ENCODE peak calls at places on chromosomes 6 and 20, in five cellular contexts. N is GM03348; D is non-pigmented ciliary epithelial cell; H is psoas muscle; V is activated naive CD4-positive, alpha-beta T cell treated with Interleukin-2 at 50 U/mL for 16 hours. P is an unnamed sample.

GRCh38 chr6:79536615-79536968 is 638 bp downstream of the LCA5 start:
- DNase-seq in N (peak), V (no peak), D (no peak), H (peak), P (peak)

GRCh38 chr6:63673692-63674091 is 38.1 kb downstream of the PHF3 start:
- DNase-seq in N (no peak), H (no peak), V (no peak), D (no peak), P (no peak)

GRCh38 chr6:16767765-16768514 is 6.7 kb upstream of the ATXN1 start:
- DNase-seq in V (no peak), D (no peak), N (no peak), H (no peak), P (no peak)

GRCh38 chr6:144405173-144405572 is 120.0 kb downstream of the UTRN start:
- DNase-seq in D (no peak), N (no peak), V (no peak), H (no peak), P (no peak)

GRCh38 chr6:64477311-64477850 is 841.8 kb downstream of the PHF3 start:
- DNase-seq in N (no peak), D (no peak), V (no peak), H (no peak), P (no peak)

GRCh38 chr6:131946992-131947955 is 3.9 kb downstream of the CCN2 start:
- DNase-seq in H (no peak), N (peak), D (no peak), V (no peak), P (no peak)

GRCh38 chr20:45861157-45862075 is 4.0 kb downstream of the ZSWIM3 start:
- DNase-seq in N (no peak), D (no peak), H (no peak), V (no peak), P (no peak)

GRCh38 chr6:157541618-157542404 is 160.8 kb downstream of the ZDHHC14 start:
- DNase-seq in H (no peak), V (no peak), N (no peak), D (no peak), P (no peak)

GRCh38 chr6:1190361-1190760 is 121.5 kb upstream of the FOXQ1 start:
- DNase-seq in D (peak), V (no peak), H (no peak), N (peak), P (no peak)

GRCh38 chr6:4362306-4362705 is 226.9 kb upstream of the ECI2 start:
- DNase-seq in D (no peak), H (no peak), N (no peak), V (no peak), P (no peak)

GRCh38 chr6:150006961-150007464 is 18.3 kb downstream of the RAET1L start:
- DNase-seq in V (peak), N (peak), H (no peak), D (no peak), P (peak)

GRCh38 chr20:34516874-34517542 is 786 bp downstream of the DYNLRB1 start:
- DNase-seq in D (no peak), V (peak), N (peak), H (no peak), P (peak)

GRCh38 chr20:58810116-58810878 is 40.4 kb downstream of the GNAS-AS1 start:
- DNase-seq in H (no peak), D (no peak), N (peak), V (no peak), P (no peak)

GRCh38 chr6:30544666-30545272 is 11.5 kb downstream of the GNL1 start:
- DNase-seq in D (no peak), H (no peak), V (no peak), N (peak), P (peak)

GRCh38 chr6:72943699-72944098 is 281.6 kb downstream of the KHDC1L start:
- DNase-seq in V (no peak), H (no peak), D (no peak), N (no peak), P (no peak)

GRCh38 chr20:49267327-49267726 is 10.5 kb downstream of the ZNFX1 start:
- DNase-seq in D (no peak), V (no peak), N (no peak), H (no peak), P (no peak)

GRCh38 chr6:136415351-136416005 is 125.8 kb upstream of the BCLAF1 start:
- DNase-seq in V (no peak), D (no peak), N (no peak), H (no peak), P (no peak)

GRCh38 chr6:1416191-1416764 is 26.9 kb downstream of the FOXF2 start:
- DNase-seq in V (no peak), H (no peak), D (no peak), N (no peak), P (no peak)

GRCh38 chr6:56866917-56867522 is 87.9 kb upstream of the BEND6 start:
- DNase-seq in D (no peak), V (no peak), H (no peak), N (no peak), P (no peak)

GRCh38 chr6:158457616-158458278 is 102.1 kb upstream of the TMEM181 start:
- DNase-seq in V (no peak), H (no peak), N (no peak), D (no peak), P (no peak)

GRCh38 chr20:57399587-57400261 is 8.5 kb downstream of the RBM38 start:
- DNase-seq in N (no peak), V (peak), D (no peak), H (peak), P (peak)

GRCh38 chr20:4645621-4646020 is 76.1 kb upstream of the PRND start:
- DNase-seq in D (no peak), H (no peak), V (no peak), N (no peak), P (no peak)

GRCh38 chr6:150334790-150335783 is 33.7 kb upstream of the IYD start:
- DNase-seq in H (no peak), V (peak), N (peak), D (peak), P (peak)

GRCh38 chr20:45501600-45501999 is 13.8 kb downstream of the SPINT3 start:
- DNase-seq in N (no peak), D (no peak), H (no peak), V (no peak), P (no peak)

GRCh38 chr6:104957301-104958177 is 632 bp downstream of the LIN28B start:
- DNase-seq in H (no peak), N (no peak), V (no peak), D (no peak), P (no peak)

GRCh38 chr6:122609881-122610689 is at the start of gene PKIB:
- DNase-seq in D (no peak), V (peak), N (peak), H (peak), P (peak)

GRCh38 chr20:50339196-50339901 is 148.7 kb downstream of the CEBPB start:
- DNase-seq in H (no peak), D (no peak), V (peak), N (peak), P (peak)

GRCh38 chr6:79570129-79570801 is 33.0 kb upstream of the LCA5 start:
- DNase-seq in D (peak), H (no peak), V (no peak), N (peak), P (no peak)

GRCh38 chr6:157699777-157700636 is 123.0 kb upstream of the SNX9 start:
- DNase-seq in N (no peak), V (no peak), H (no peak), D (no peak), P (no peak)

GRCh38 chr6:53005667-53006250 is 10.7 kb upstream of the GSTA4 start:
- DNase-seq in D (no peak), V (no peak), N (no peak), H (no peak), P (no peak)

GRCh38 chr6:26223213-26223612 is 136.0 kb downstream of the HFE start:
- DNase-seq in D (no peak), N (peak), V (no peak), H (no peak), P (no peak)

GRCh38 chr6:14921170-14921569 is 324.7 kb upstream of the JARID2 start:
- DNase-seq in D (no peak), V (no peak), N (no peak), H (peak), P (no peak)

GRCh38 chr6:129575378-129576118 is 134.4 kb downstream of the ARHGAP18 start:
- DNase-seq in N (peak), H (no peak), V (no peak), D (peak), P (peak)

GRCh38 chr20:50385733-50386640 is 124.2 kb upstream of the PTPN1 start:
- DNase-seq in D (no peak), N (no peak), H (peak), V (peak), P (no peak)

GRCh38 chr6:12890171-12890790 is 173.7 kb downstream of the PHACTR1 start:
- DNase-seq in D (no peak), H (no peak), N (no peak), V (peak), P (no peak)

GRCh38 chr20:51487525-51488279 is 54.8 kb downstream of the NFATC2 start:
- DNase-seq in D (peak), V (no peak), N (peak), H (no peak), P (peak)

GRCh38 chr20:32509639-32510066 is 75.5 kb downstream of the NOL4L start:
- DNase-seq in D (no peak), V (peak), H (no peak), N (no peak), P (no peak)

GRCh38 chr6:154127638-154128037 is 88.6 kb downstream of the OPRM1 start:
- DNase-seq in H (no peak), V (no peak), N (no peak), D (no peak), P (no peak)

GRCh38 chr20:3716195-3716834 is 3.9 kb upstream of the SIGLEC1 start:
- DNase-seq in H (peak), V (peak), N (peak), D (no peak), P (peak)

P was measured in hepatic stellate cell.